ENCODE peak calls at places on chromosomes 1 and 21, in seven cellular contexts. R is cerebellar cortex, X is non-pigmented ciliary epithelial cell, B is fibroblast of the aortic adventitia, Z is ELF-1, Q is smooth muscle cell of the brain vasculature, U is body of pancreas. W is an unnamed sample.
A peak's percentile ranks its signal among the peaks of the same experiment; 100 is the strongest.

GRCh38 chr1:3219005-3219724 is 150.2 kb downstream of the PRDM16 start:
- DNase-seq in X (peak; percentile 3), R (peak; percentile 61), B (peak; percentile 68), Q (no peak), U (peak; percentile 86), Z (peak; percentile 34), W (no peak)

GRCh38 chr1:231100393-231100792 is 60.3 kb upstream of the FAM89A start:
- DNase-seq in X (no peak), Q (no peak), R (no peak), Z (no peak), B (no peak), U (no peak), W (no peak)

GRCh38 chr21:39079617-39080016 is 103.6 kb downstream of the PSMG1 start:
- DNase-seq in Z (no peak), R (no peak), U (peak; percentile 28), Q (no peak), X (peak; percentile 23), B (no peak), W (no peak)

GRCh38 chr1:229664133-229664689 is 38.2 kb downstream of the URB2 start:
- DNase-seq in Q (no peak), X (peak; percentile 43), Z (no peak), R (no peak), B (no peak), U (no peak), W (no peak)

GRCh38 chr1:203406446-203407045 is 55.6 kb upstream of the FMOD start:
- DNase-seq in Z (no peak), R (no peak), X (no peak), Q (no peak), U (no peak), B (peak; percentile 49), W (no peak)

GRCh38 chr1:115258302-115258866 is 79.7 kb downstream of the NGF start:
- DNase-seq in B (peak; percentile 96), X (no peak), Q (no peak), Z (no peak), U (no peak), R (no peak), W (no peak)

GRCh38 chr1:64865105-64865757 is 101.1 kb downstream of the JAK1 start:
- DNase-seq in Q (no peak), U (no peak), R (no peak), B (no peak), Z (no peak), X (no peak), W (no peak)

GRCh38 chr1:201332616-201333335 is 44.7 kb downstream of the TNNT2 start:
- DNase-seq in X (no peak), B (no peak), R (no peak), U (no peak), Q (no peak), Z (no peak), W (no peak)

GRCh38 chr21:42974832-42975820 is 764 bp downstream of the PKNOX1 start:
- DNase-seq in U (peak; percentile 73), B (peak; percentile 56), Z (peak; percentile 73), Q (no peak), R (peak; percentile 52), X (no peak), W (peak; percentile 84)

GRCh38 chr1:30191154-30191702 is 532.2 kb downstream of the MATN1 start:
- DNase-seq in Z (peak; percentile 56), R (no peak), U (no peak), Q (no peak), B (peak; percentile 78), X (peak; percentile 15), W (peak; percentile 29)

GRCh38 chr1:242826706-242827336 is 302.3 kb upstream of the PLD5 start:
- DNase-seq in U (no peak), B (peak; percentile 3), Q (no peak), Z (no peak), R (no peak), X (no peak), W (no peak)

GRCh38 chr1:11280719-11281376 is 7.8 kb downstream of the UBIAD1 start:
- DNase-seq in X (no peak), R (no peak), Q (no peak), U (no peak), B (no peak), Z (no peak), W (no peak)

GRCh38 chr21:41639766-41640165 is 127.1 kb downstream of the RIPK4 start:
- DNase-seq in Z (no peak), Q (no peak), B (no peak), X (no peak), R (no peak), U (no peak), W (no peak)

GRCh38 chr1:92191726-92192125 is 26.0 kb upstream of the C1orf146 start:
- DNase-seq in X (no peak), R (no peak), U (no peak), Q (no peak), Z (no peak), B (no peak), W (no peak)

GRCh38 chr1:182739545-182739944 is 50.0 kb upstream of the NPL start:
- DNase-seq in X (no peak), B (no peak), U (no peak), R (no peak), Z (peak; percentile 78), Q (no peak), W (peak; percentile 44)

GRCh38 chr1:202248861-202249260 is 55.3 kb downstream of the LGR6 start:
- DNase-seq in Z (no peak), X (no peak), U (no peak), Q (no peak), B (no peak), R (no peak), W (no peak)

GRCh38 chr1:234721476-234722266 is 111.7 kb upstream of the IRF2BP2 start:
- DNase-seq in Q (peak; percentile 51), Z (no peak), X (peak; percentile 62), R (peak; percentile 61), U (peak; percentile 63), B (peak; percentile 99), W (no peak)

GRCh38 chr1:53617382-53618217 is 121.4 kb downstream of the GLIS1 start:
- DNase-seq in U (no peak), Q (no peak), R (no peak), X (no peak), B (peak; percentile 67), Z (no peak), W (no peak)

GRCh38 chr1:175016073-175016722 is 7.0 kb downstream of the MRPS14 start:
- DNase-seq in U (no peak), X (peak; percentile 26), Q (no peak), B (peak; percentile 55), R (no peak), Z (no peak), W (no peak)

GRCh38 chr1:39575191-39576015 is 1.2 kb downstream of the PABPC4 start:
- DNase-seq in U (peak; percentile 60), Z (peak; percentile 45), Q (no peak), X (peak; percentile 24), R (peak; percentile 22), B (peak; percentile 57), W (peak; percentile 52)

GRCh38 chr1:117051224-117052064 is 8.7 kb upstream of the TTF2 start:
- DNase-seq in Z (peak; percentile 35), X (no peak), R (no peak), U (no peak), Q (no peak), B (no peak), W (no peak)

GRCh38 chr1:30373471-30374399 is 349.6 kb downstream of the MATN1 start:
- DNase-seq in U (no peak), X (no peak), Z (no peak), R (no peak), Q (no peak), B (no peak), W (no peak)

GRCh38 chr1:27097484-27097917 is 57.4 kb downstream of the SLC9A1 start:
- DNase-seq in R (peak; percentile 81), U (peak; percentile 81), B (peak; percentile 87), X (no peak), Q (no peak), Z (peak; percentile 90), W (peak; percentile 89)

GRCh38 chr1:201059871-201060555 is 36.5 kb upstream of the KIF21B start:
- DNase-seq in R (no peak), U (no peak), X (no peak), Q (no peak), Z (no peak), B (peak; percentile 7), W (no peak)

GRCh38 chr1:15308621-15309027 is 61.6 kb downstream of the FHAD1 start:
- DNase-seq in Q (no peak), Z (no peak), U (peak; percentile 46), X (no peak), B (no peak), R (no peak), W (no peak)

GRCh38 chr1:53121319-53122172 is 20.9 kb downstream of the SLC1A7 start:
- DNase-seq in R (no peak), Z (peak; percentile 49), B (peak; percentile 87), U (no peak), X (no peak), Q (no peak), W (peak; percentile 41)

GRCh38 chr21:30033441-30033840 is 93.6 kb upstream of the GRIK1 start:
- DNase-seq in B (no peak), Z (no peak), X (no peak), Q (no peak), U (no peak), R (no peak), W (no peak)

GRCh38 chr1:41976671-41977070 is 57.9 kb upstream of the HIVEP3 start:
- DNase-seq in R (no peak), U (no peak), X (no peak), B (no peak), Q (no peak), Z (no peak), W (no peak)

GRCh38 chr1:3471356-3472087 is 17.1 kb downstream of the ARHGEF16 start:
- DNase-seq in U (no peak), Z (peak; percentile 96), X (no peak), R (peak; percentile 24), B (peak; percentile 24), Q (peak; percentile 81), W (peak; percentile 87)

GRCh38 chr1:228282329-228283042 is 74.6 kb downstream of the OBSCN start:
- DNase-seq in Q (no peak), R (peak; percentile 42), X (no peak), Z (no peak), B (no peak), U (no peak), W (no peak)

GRCh38 chr1:89757532-89757931 is 63.3 kb upstream of the LRRC8D start:
- DNase-seq in X (no peak), Q (no peak), Z (no peak), B (no peak), U (no peak), R (peak; percentile 4), W (no peak)

GRCh38 chr1:154320882-154321608 is at the start of gene AQP10:
- DNase-seq in X (no peak), Z (peak; percentile 58), U (no peak), R (no peak), Q (no peak), B (peak; percentile 62), W (no peak)

W was measured in iPS-NIHi11.